ENCODE peak calls at places on chromosome 5, in five cellular contexts. R is neural progenitor cell, H is stomach, L is fibroblast of lung, U is HL-60. Y is an unnamed sample.

GRCh38 chr5:174520420-174521396 is 203.7 kb upstream of the MSX2 start:
- DNase-seq in H (peak), R (peak), L (no peak), U (no peak), Y (no peak)

GRCh38 chr5:148912714-148913398 is 86.4 kb downstream of the ADRB2 start:
- DNase-seq in R (peak), L (peak), H (no peak), U (no peak), Y (no peak)

GRCh38 chr5:64807505-64807904 is 38.8 kb downstream of the CWC27 start:
- DNase-seq in H (no peak), U (no peak), R (no peak), L (peak), Y (no peak)

GRCh38 chr5:134245101-134245604 is 19.3 kb upstream of the PPP2CA start:
- DNase-seq in H (no peak), R (peak), U (no peak), L (peak), Y (no peak)

GRCh38 chr5:125775896-125776295 is 647.3 kb upstream of the GRAMD2B start:
- DNase-seq in H (no peak), L (no peak), U (no peak), R (no peak), Y (no peak)

GRCh38 chr5:126235628-126236027 is 187.6 kb upstream of the GRAMD2B start:
- DNase-seq in R (no peak), L (no peak), H (no peak), U (no peak), Y (no peak)

GRCh38 chr5:67059747-67060490 is 136.7 kb downstream of the CD180 start:
- DNase-seq in L (peak), H (no peak), U (no peak), R (no peak), Y (no peak)

GRCh38 chr5:110441035-110441434 is 285.4 kb downstream of the TMEM232 start:
- DNase-seq in L (peak), U (no peak), H (no peak), R (peak), Y (no peak)

GRCh38 chr5:37640088-37640487 is 199.8 kb downstream of the GDNF start:
- DNase-seq in L (no peak), R (no peak), U (no peak), H (no peak), Y (no peak)

GRCh38 chr5:160287378-160288051 is 24.8 kb downstream of the CCNJL start:
- DNase-seq in U (no peak), L (no peak), R (peak), H (peak), Y (peak)

GRCh38 chr5:132427285-132428146 is 58.0 kb downstream of the SLC22A5 start:
- DNase-seq in R (no peak), U (no peak), H (peak), L (no peak), Y (peak)

GRCh38 chr5:39947657-39948056 is 522.9 kb upstream of the DAB2 start:
- DNase-seq in U (no peak), L (peak), R (no peak), H (no peak), Y (no peak)

GRCh38 chr5:131952286-131952857 is 6.9 kb upstream of the MEIKIN start:
- DNase-seq in R (no peak), U (no peak), H (no peak), L (peak), Y (no peak)

GRCh38 chr5:112183103-112183634 is 235.9 kb downstream of the EPB41L4A start:
- DNase-seq in H (no peak), R (peak), U (no peak), L (no peak), Y (no peak)

GRCh38 chr5:10485142-10485795 is 43.6 kb downstream of the ROPN1L start:
- DNase-seq in U (no peak), L (peak), R (no peak), H (peak), Y (no peak)

GRCh38 chr5:181246276-181247050 is 2.8 kb upstream of the RACK1 start:
- DNase-seq in L (peak), U (peak), R (peak), H (peak), Y (peak)

GRCh38 chr5:139925650-139926640 is 117.2 kb downstream of the NRG2 start:
- DNase-seq in L (no peak), R (no peak), U (no peak), H (no peak), Y (no peak)

GRCh38 chr5:152978141-152978835 is 512.2 kb upstream of the GRIA1 start:
- DNase-seq in L (no peak), U (no peak), H (no peak), R (no peak), Y (no peak)

GRCh38 chr5:167802755-167803431 is 488.6 kb upstream of the WWC1 start:
- DNase-seq in R (peak), L (no peak), H (no peak), U (no peak), Y (no peak)

GRCh38 chr5:78008356-78008967 is 232.3 kb upstream of the TBCA start:
- DNase-seq in H (no peak), U (no peak), L (peak), R (peak), Y (no peak)

GRCh38 chr5:919356-920000 is 26.8 kb downstream of the TRIP13 start:
- DNase-seq in H (no peak), L (no peak), U (no peak), R (no peak), Y (no peak)

GRCh38 chr5:143229896-143230675 is 173.4 kb downstream of the NR3C1 start:
- DNase-seq in R (peak), L (no peak), U (no peak), H (no peak), Y (no peak)

GRCh38 chr5:137621861-137622823 is 113.7 kb downstream of the KLHL3 start:
- DNase-seq in U (no peak), R (no peak), L (no peak), H (no peak), Y (no peak)

GRCh38 chr5:123147128-123147527 is 58.1 kb downstream of the PRDM6 start:
- DNase-seq in L (peak), R (no peak), U (no peak), H (no peak), Y (no peak)

GRCh38 chr5:43041669-43042175 is 1.6 kb upstream of the ANXA2R start:
- DNase-seq in U (no peak), L (peak), R (no peak), H (peak), Y (peak)

GRCh38 chr5:134833340-134834032 is 12.3 kb upstream of the C5orf24 start:
- DNase-seq in R (no peak), H (no peak), L (peak), U (no peak), Y (no peak)

GRCh38 chr5:169416583-169417196 is 115.8 kb upstream of the SLIT3 start:
- DNase-seq in H (no peak), R (peak), L (peak), U (no peak), Y (peak)

GRCh38 chr5:122457178-122457826 is 145.3 kb downstream of the SNCAIP start:
- DNase-seq in L (no peak), U (no peak), H (no peak), R (no peak), Y (no peak)

GRCh38 chr5:150670961-150671337 is 9.9 kb downstream of the MYOZ3 start:
- DNase-seq in U (no peak), R (no peak), H (no peak), L (no peak), Y (no peak)

GRCh38 chr5:97266576-97266975 is 83.5 kb upstream of the RIOK2 start:
- DNase-seq in R (no peak), H (no peak), L (peak), U (no peak), Y (no peak)

GRCh38 chr5:96031811-96032261 is 70.2 kb upstream of the ELL2 start:
- DNase-seq in L (peak), H (no peak), U (no peak), R (no peak), Y (no peak)

GRCh38 chr5:91434348-91434747 is 51.2 kb upstream of the ARRDC3 start:
- DNase-seq in H (no peak), L (no peak), U (no peak), R (no peak), Y (no peak)
- H3K27ac ChIP-seq in H (no peak), L (no peak), U (no peak), R (no peak), Y (no peak)

DNA sequence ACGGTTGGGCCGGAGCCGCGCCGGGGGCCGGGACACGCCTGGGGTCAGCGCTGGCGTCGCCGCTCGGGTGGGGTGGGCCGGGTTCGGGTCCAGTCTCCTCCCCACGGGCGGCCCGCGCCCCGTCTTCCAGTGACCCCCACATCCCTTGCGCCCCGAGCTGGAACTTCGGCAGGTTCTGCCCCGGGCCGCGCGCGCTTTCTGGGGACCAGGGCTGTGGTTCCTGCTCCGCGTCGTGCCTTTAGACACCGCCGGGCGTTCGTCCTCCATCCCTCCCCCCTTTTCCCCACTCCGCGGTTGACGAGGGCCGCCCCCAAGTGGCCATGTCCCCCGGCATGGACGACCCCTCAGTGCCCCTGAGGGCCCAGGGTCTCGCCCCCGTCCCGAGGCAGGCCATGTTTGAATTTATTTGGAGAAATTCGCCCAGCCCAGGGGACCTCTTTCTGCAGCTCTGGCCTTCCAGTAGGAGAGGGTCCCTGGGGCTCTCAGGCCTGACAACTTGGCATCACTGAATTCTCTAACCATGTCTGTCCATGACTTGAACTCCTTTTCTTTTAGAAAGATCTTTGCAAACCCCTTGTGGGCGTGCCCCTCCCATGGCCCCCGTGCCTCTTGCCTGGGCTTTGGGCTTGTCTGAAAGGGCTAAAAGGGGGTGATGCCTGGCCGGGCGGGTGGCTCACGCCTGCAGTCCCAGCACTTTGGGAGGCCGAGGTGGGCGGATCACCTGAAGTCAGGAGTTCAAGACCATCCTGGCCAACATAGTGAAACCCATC is 3.4 kb upstream of the SQSTM1 start:
- DNase-seq in L (no peak), H (no peak), R (peak), U (no peak), Y (no peak)
- H3K27ac ChIP-seq in L (peak), H (peak), R (no peak), U (no peak), Y (no peak)

GRCh38 chr5:80181618-80182211 is 74.1 kb downstream of the SERINC5 start:
- DNase-seq in U (peak), L (no peak), R (no peak), H (peak), Y (peak)

GRCh38 chr5:80184235-80185023 is 71.4 kb downstream of the SERINC5 start:
- DNase-seq in L (no peak), R (peak), H (peak), U (no peak), Y (no peak)

GRCh38 chr5:80186634-80187033 is 69.2 kb downstream of the SERINC5 start:
- DNase-seq in U (peak), H (peak), L (peak), R (no peak), Y (peak)

GRCh38 chr5:80185095-80185494 is 70.8 kb downstream of the SERINC5 start:
- DNase-seq in U (no peak), R (no peak), H (no peak), L (no peak), Y (no peak)

GRCh38 chr5:80182802-80183645 is 72.8 kb downstream of the SERINC5 start:
- DNase-seq in H (no peak), R (peak), U (no peak), L (no peak), Y (no peak)
- H3K27ac ChIP-seq in H (peak), R (peak), U (peak), L (no peak), Y (peak)

DNA sequence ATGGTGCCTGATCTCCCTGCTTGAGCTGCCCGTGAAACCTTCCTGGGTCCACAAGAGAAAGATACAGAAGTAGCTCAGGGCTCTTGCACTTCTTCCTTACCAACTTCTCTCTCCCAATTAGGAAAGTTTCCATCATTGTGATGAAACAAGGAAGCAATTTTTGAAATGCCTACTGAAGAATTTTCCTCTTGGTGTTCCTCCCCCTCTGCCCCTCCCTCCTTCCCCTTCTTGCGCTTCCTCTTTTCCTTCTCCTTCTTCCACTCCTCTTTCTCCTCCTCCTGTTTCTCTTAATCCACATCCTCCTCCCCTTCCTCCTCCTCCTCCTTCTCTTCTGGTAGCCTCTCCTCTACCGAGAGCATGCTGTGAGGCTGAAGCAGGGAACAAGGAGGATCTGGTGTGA is 36.3 kb upstream of the OTULINL start:
- DNase-seq in U (peak), H (no peak), R (no peak), L (no peak), Y (no peak)
- H3K27ac ChIP-seq in U (peak), H (no peak), R (no peak), L (no peak), Y (no peak)

GRCh38 chr5:136025900-136026299 is 2.9 kb upstream of the TGFBI start:
- DNase-seq in U (no peak), L (peak), H (no peak), R (no peak), Y (peak)
- H3K27ac ChIP-seq in U (no peak), L (no peak), H (peak), R (no peak), Y (no peak)

GRCh38 chr5:158698036-158698667 is 401.6 kb downstream of the EBF1 start:
- DNase-seq in L (no peak), U (no peak), R (peak), H (no peak), Y (no peak)

GRCh38 chr5:158698768-158699167 is 400.9 kb downstream of the EBF1 start:
- DNase-seq in L (no peak), R (no peak), H (no peak), U (no peak), Y (no peak)

GRCh38 chr5:158700231-158700996 is 399.3 kb downstream of the EBF1 start:
- DNase-seq in R (no peak), H (no peak), U (no peak), L (peak), Y (no peak)

GRCh38 chr5:158700997-158701391 is 398.7 kb downstream of the EBF1 start:
- DNase-seq in H (no peak), U (no peak), R (peak), L (no peak), Y (no peak)

DNA sequence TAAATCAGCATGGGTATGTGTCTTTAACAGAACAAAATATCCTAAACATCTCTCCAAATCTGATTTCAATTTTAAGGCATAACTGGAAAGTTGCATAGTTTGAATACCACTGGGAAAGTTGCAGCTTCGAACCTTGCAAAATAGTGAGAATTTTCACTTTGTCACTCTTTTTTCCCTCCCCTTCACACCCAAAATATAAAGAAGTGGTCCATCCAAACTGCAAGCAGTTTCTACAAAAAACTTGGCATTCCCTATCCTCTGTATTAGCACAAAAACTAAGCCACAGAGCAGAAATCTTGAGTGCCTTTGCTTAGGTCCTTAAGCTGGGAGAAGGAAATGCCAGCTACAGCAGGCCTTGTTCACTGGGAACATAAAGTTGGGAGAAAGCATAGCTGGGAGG is 400.4 kb downstream of the EBF1 start:
- DNase-seq in U (no peak), H (no peak), R (no peak), L (no peak), Y (no peak)
- H3K27ac ChIP-seq in U (no peak), H (no peak), R (no peak), L (peak), Y (no peak)

GRCh38 chr5:90557391-90557790 is 1.2 kb upstream of the ADGRV1 start:
- DNase-seq in H (no peak), R (peak), U (no peak), L (no peak), Y (no peak)

GRCh38 chr5:90555666-90556065 is 2.9 kb upstream of the ADGRV1 start:
- DNase-seq in L (no peak), U (no peak), R (no peak), H (no peak), Y (no peak)

GRCh38 chr5:90553711-90554110 is 4.9 kb upstream of the ADGRV1 start:
- DNase-seq in H (no peak), R (no peak), L (no peak), U (no peak), Y (no peak)

GRCh38 chr5:90551376-90551775 is 7.2 kb upstream of the ADGRV1 start:
- DNase-seq in R (no peak), H (no peak), U (no peak), L (no peak), Y (no peak)

DNA sequence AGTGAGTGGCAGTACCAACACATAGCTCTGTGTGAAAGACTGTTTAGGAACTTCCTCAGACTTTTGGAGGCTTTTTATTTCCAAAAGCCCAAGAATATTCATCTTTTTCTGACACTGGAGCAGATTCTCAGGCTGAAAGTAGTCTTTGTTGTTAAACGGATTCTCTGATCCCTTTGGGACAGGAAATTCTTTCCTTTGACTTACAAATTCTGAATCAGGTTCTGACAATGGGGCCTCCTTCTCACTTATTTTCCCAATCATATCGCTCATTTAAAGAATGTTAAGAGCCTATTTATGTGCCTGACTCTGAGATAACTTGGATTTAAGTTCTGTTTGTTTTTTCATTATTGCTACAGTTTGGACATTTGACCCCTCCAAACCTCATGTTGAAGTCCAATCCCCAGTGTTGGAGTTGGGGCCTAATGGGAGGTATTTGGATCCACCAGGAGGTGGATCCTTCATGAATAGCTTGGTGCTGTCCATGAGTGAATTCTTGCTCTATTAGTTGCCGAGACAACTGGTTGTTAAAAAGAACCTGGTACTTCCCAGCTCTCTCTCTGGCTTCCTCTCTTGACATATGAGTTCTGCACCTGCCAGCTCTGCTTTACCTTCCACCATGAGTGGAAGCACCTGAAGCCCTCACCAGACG is 4.1 kb upstream of the ADGRV1 start:
- DNase-seq in U (no peak), L (no peak), H (no peak), R (no peak), Y (no peak)
- H3K27ac ChIP-seq in U (no peak), L (no peak), H (no peak), R (no peak), Y (no peak)

DNA sequence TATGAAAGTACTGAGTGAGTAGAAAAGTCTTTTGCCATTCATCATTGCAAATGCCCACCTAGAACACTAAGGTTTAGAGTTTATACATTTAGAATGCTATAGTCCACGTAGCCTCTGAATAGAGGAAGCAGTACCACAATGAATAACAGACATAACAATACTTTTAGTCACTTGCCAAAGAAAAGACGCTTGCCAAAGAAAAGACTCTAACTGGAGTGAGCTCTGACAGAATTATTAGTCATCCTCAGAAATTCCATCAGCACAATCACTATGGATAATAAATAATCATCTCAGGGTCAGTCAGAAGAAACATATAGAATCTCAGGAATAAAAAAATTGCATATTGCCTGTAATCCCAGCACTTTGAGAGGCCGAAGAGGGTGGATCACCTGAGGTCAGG is 168.5 kb upstream of the TARS1 start:
- DNase-seq in U (no peak), R (no peak), L (peak), H (no peak), Y (no peak)
- H3K27ac ChIP-seq in U (no peak), R (no peak), L (peak), H (no peak), Y (no peak)

Y was measured in Peyer's patch.